ENCODE peak calls at places on chromosomes 4 and X, in four cellular contexts. W is hepatocyte, I is IMR-90, P is thyroid gland. U is an unnamed sample. For H3K9me3, the result is how much of the 10 kb centered on the place peaks cover.

GRCh38 chr4:46993075-46994006 is at the start of gene GABRA4:
- DNase-seq in W (peak), I (no peak), P (no peak), U (no peak)

GRCh38 chr4:82721819-82722423 is 76.7 kb downstream of the SCD5 start:
- DNase-seq in W (peak), I (peak), P (peak), U (peak)

GRCh38 chrX:50813843-50814661 is at the start of gene SHROOM4:
- DNase-seq in W (peak), I (peak), P (peak), U (peak)

GRCh38 chr4:145887241-145887964 is 51.2 kb downstream of the ZNF827 start:
- DNase-seq in W (no peak), I (peak), P (peak), U (no peak)

GRCh38 chrX:151801980-151802379 is 67.4 kb downstream of the CNGA2 start:
- DNase-seq in W (no peak), I (no peak), P (no peak), U (peak)

GRCh38 chr4:63296773-63297172 is 1112.5 kb downstream of the TECRL start:
- DNase-seq in W (peak), I (no peak), P (no peak), U (no peak)

GRCh38 chrX:111634823-111635410 is 46.1 kb upstream of the ALG13 start:
- DNase-seq in W (no peak), I (no peak), P (no peak), U (no peak)

GRCh38 chrX:150362599-150363481 is at the start of gene MAMLD1:
- DNase-seq in W (peak), I (peak), P (peak), U (peak)

GRCh38 chrX:46325312-46325877 is 219.8 kb downstream of the ZNF674 start:
- DNase-seq in W (peak), I (peak), P (peak), U (peak)

GRCh38 chr4:53527342-53527741 is 63.9 kb downstream of the LNX1 start:
- DNase-seq in W (no peak), I (no peak), P (no peak), U (no peak)

GRCh38 chrX:15877380-15877779 is 22.8 kb upstream of the AP1S2 start:
- DNase-seq in W (no peak), I (peak), P (peak), U (no peak)

GRCh38 chr4:92636038-92636825 is 332.5 kb downstream of the GRID2 start:
- DNase-seq in W (no peak), I (no peak), P (no peak), U (no peak)

GRCh38 chrX:20515841-20516461 is 249.2 kb upstream of the RPS6KA3 start:
- DNase-seq in W (peak), I (peak), P (no peak), U (peak)

GRCh38 chrX:15686818-15687685 is 22.4 kb upstream of the CLTRN start:
- DNase-seq in W (peak), I (peak), P (peak), U (peak)

GRCh38 chr4:38078590-38079381 is 118.6 kb downstream of the PTTG2 start:
- DNase-seq in W (peak), I (peak), P (no peak), U (no peak)

GRCh38 chr4:184473515-184474260 is 662 bp downstream of the IRF2 start:
- DNase-seq in W (peak), I (peak), P (peak), U (peak)
- H3K9me3 ChIP-seq in W (under half), I (under half), P (under half), U (under half)

GRCh38 chr4:17867259-17867658 is 56.5 kb downstream of the NCAPG start:
- DNase-seq in W (no peak), I (no peak), P (no peak), U (no peak)
- H3K27ac ChIP-seq in W (no peak), I (no peak), P (no peak), U (no peak)

GRCh38 chr4:113148925-113149324 is 99.5 kb downstream of the ANK2 start:
- DNase-seq in W (no peak), I (no peak), P (no peak), U (no peak)

GRCh38 chr4:113146876-113147358 is 97.5 kb downstream of the ANK2 start:
- DNase-seq in W (peak), I (no peak), P (peak), U (no peak)

GRCh38 chr4:113145519-113146291 is 96.3 kb downstream of the ANK2 start:
- DNase-seq in W (no peak), I (no peak), P (peak), U (peak)

GRCh38 chr4:113145147-113145518 is 95.7 kb downstream of the ANK2 start:
- DNase-seq in W (no peak), I (no peak), P (no peak), U (no peak)

GRCh38 chr4:113147498-113148231 is 98.2 kb downstream of the ANK2 start:
- DNase-seq in W (peak), I (no peak), P (no peak), U (no peak)
- H3K4me3 ChIP-seq in W (no peak), I (no peak), P (no peak), U (no peak)

GRCh38 chrX:12128017-12128416 is 10.3 kb upstream of the FRMPD4 start:
- DNase-seq in W (no peak), I (no peak), P (no peak), U (no peak)
- H3K9me3 ChIP-seq in W (under half), I (under half), P (under half), U (under half)

GRCh38 chr4:55035892-55036291 is 89.5 kb downstream of the KDR start:
- DNase-seq in W (no peak), I (no peak), P (no peak), U (no peak)
- H3K27ac ChIP-seq in W (no peak), I (no peak), P (peak), U (no peak)

GRCh38 chr4:174713181-174713580 is 115.9 kb downstream of the GLRA3 start:
- DNase-seq in W (no peak), I (no peak), P (no peak), U (no peak)
- H3K4me3 ChIP-seq in W (no peak), I (no peak), P (no peak), U (peak)